ENCODE peak calls at places on chromosomes 16 and 17, in eight cellular contexts. Z is Right ventricle myocardium superior; T is H7; G is NCI-H1436; H is CD8-positive, alpha-beta T cell; U is T-helper 2 cell; A is frontal cortex; F is activated CD8-positive, alpha-beta memory T cell treated with anti-CD3 and anti-CD28 coated beads for 1 hour. W is an unnamed sample.

GRCh38 chr17:31434404-31435050 is 43.1 kb downstream of the RAB11FIP4 start:
- DNase-seq in Z (no peak), T (no peak), G (no peak), H (no peak), U (no peak), A (no peak), F (no peak), W (no peak)

GRCh38 chr17:50813583-50813982 is 21.8 kb upstream of the WFIKKN2 start:
- DNase-seq in Z (no peak), T (no peak), G (no peak), H (no peak), U (no peak), A (no peak), F (no peak), W (no peak)

GRCh38 chr17:44219636-44220210 is at the start of gene UBTF:
- DNase-seq in Z (peak; percentile 79), T (peak; percentile 93), G (peak; percentile 74), H (peak; percentile 73), U (peak; percentile 67), A (peak; percentile 81), F (no peak), W (peak; percentile 84)

GRCh38 chr17:66184392-66184791 is 7.5 kb downstream of the CEP112 start:
- DNase-seq in Z (no peak), T (no peak), G (no peak), H (no peak), U (no peak), A (no peak), F (no peak), W (no peak)

GRCh38 chr16:11398851-11399250 is 53.6 kb downstream of the RMI2 start:
- DNase-seq in Z (peak; percentile 6), T (peak; percentile 27), G (no peak), H (no peak), U (no peak), A (no peak), F (no peak), W (peak; percentile 47)

GRCh38 chr17:32452281-32452680 is 8.0 kb downstream of the PSMD11 start:
- DNase-seq in Z (no peak), T (no peak), G (no peak), H (no peak), U (no peak), A (no peak), F (no peak), W (no peak)

GRCh38 chr17:72338847-72339790 is 218.3 kb downstream of the SOX9 start:
- DNase-seq in Z (no peak), T (no peak), G (no peak), H (no peak), U (no peak), A (no peak), F (no peak), W (no peak)

GRCh38 chr17:79811036-79811887 is 14.4 kb upstream of the CBX8 start:
- DNase-seq in Z (peak; percentile 60), T (peak; percentile 85), G (peak; percentile 82), H (no peak), U (no peak), A (peak; percentile 82), F (no peak), W (no peak)

GRCh38 chr17:12622726-12623125 is 43.0 kb upstream of the MYOCD start:
- DNase-seq in Z (no peak), T (no peak), G (no peak), H (no peak), U (no peak), A (no peak), F (no peak), W (no peak)

GRCh38 chr17:55347341-55347740 is 74.3 kb downstream of the MMD start:
- DNase-seq in Z (no peak), T (no peak), G (no peak), H (no peak), U (no peak), A (no peak), F (no peak), W (no peak)

GRCh38 chr16:19168173-19169080 is at the start of gene SYT17:
- DNase-seq in Z (peak; percentile 47), T (peak; percentile 92), G (peak; percentile 76), H (no peak), U (no peak), A (peak; percentile 66), F (no peak), W (no peak)

GRCh38 chr17:64115871-64116534 is 13.9 kb downstream of the ERN1 start:
- DNase-seq in Z (no peak), T (no peak), G (no peak), H (no peak), U (no peak), A (no peak), F (no peak), W (no peak)

GRCh38 chr17:28078443-28079229 is 36.2 kb downstream of the NLK start:
- DNase-seq in Z (no peak), T (no peak), G (no peak), H (no peak), U (no peak), A (no peak), F (no peak), W (no peak)

GRCh38 chr16:30658731-30659506 is 688 bp downstream of the FBRS start:
- DNase-seq in Z (peak; percentile 84), T (peak; percentile 91), G (peak; percentile 92), H (no peak), U (no peak), A (peak; percentile 92), F (no peak), W (peak; percentile 88)

GRCh38 chr17:57723427-57724037 is 21.6 kb downstream of the CCDC182 start:
- DNase-seq in Z (no peak), T (peak; percentile 49), G (no peak), H (no peak), U (no peak), A (no peak), F (no peak), W (no peak)

GRCh38 chr16:3961449-3961849 is 80.9 kb upstream of the CREBBP start:
- DNase-seq in Z (no peak), T (peak; percentile 71), G (no peak), H (no peak), U (no peak), A (peak; percentile 49), F (no peak), W (no peak)

GRCh38 chr16:74100405-74101316 is 196.0 kb upstream of the PSMD7 start:
- DNase-seq in Z (no peak), T (peak; percentile 7), G (no peak), H (no peak), U (no peak), A (no peak), F (no peak), W (no peak)

GRCh38 chr16:3949946-3950342 is 69.4 kb upstream of the CREBBP start:
- DNase-seq in Z (no peak), T (peak; percentile 9), G (no peak), H (no peak), U (no peak), A (no peak), F (no peak), W (no peak)

GRCh38 chr17:29401237-29401636 is 11.1 kb downstream of the TAOK1 start:
- DNase-seq in Z (no peak), T (no peak), G (no peak), H (no peak), U (no peak), A (no peak), F (no peak), W (no peak)

GRCh38 chr16:89133457-89134127 is 38.0 kb upstream of the CDH15 start:
- DNase-seq in Z (peak; percentile 33), T (no peak), G (no peak), H (no peak), U (no peak), A (no peak), F (no peak), W (no peak)